ENCODE peak calls at places on chromosomes 2 and 18, in eight cellular contexts. H is activated T-helper 1 cell treated with anti-CD3 and anti-CD28 coated beads, Interleukin-12 subunit alpha, Interleukin-12 subunit beta, Interleukin-2, Interleukin-4 antibody, amounts not matched to agents 30 ng/mL and 10 ng/mL and 1 ng/mL, durations not matched to agents 14 hours and 24 hours and 36 hours; E is cardiac muscle cell; D is stimulated activated CD8-positive, alpha-beta memory T cell treated with anti-CD3 and anti-CD28 coated beads, Interleukin-15, amount 100 ng/mL, for 4 hours; O is amniotic stem cell; G is germinal center; M is HEK293T; S is SJSA1. U is an unnamed sample.

GRCh38 chr2:147843864-147844690 is 752 bp upstream of the ACVR2A start:
- DNase-seq in H (peak), E (peak), D (peak), O (peak), G (peak), M (peak), S (peak), U (peak)

GRCh38 chr18:13577091-13577697 is 149.2 kb downstream of the FAM210A start:
- DNase-seq in H (peak), E (no peak), D (no peak), O (no peak), G (peak), M (no peak), S (no peak), U (no peak)

GRCh38 chr2:177703159-177703558 is 310.6 kb downstream of the AGPS start:
- DNase-seq in H (no peak), E (no peak), D (no peak), O (no peak), G (no peak), M (no peak), S (no peak), U (no peak)

GRCh38 chr2:67346718-67347407 is 50.3 kb upstream of the ETAA1 start:
- DNase-seq in H (no peak), E (no peak), D (no peak), O (no peak), G (no peak), M (no peak), S (peak), U (no peak)

GRCh38 chr2:126803422-126803775 is 95.3 kb upstream of the TEX51 start:
- DNase-seq in H (no peak), E (no peak), D (no peak), O (no peak), G (no peak), M (no peak), S (no peak), U (no peak)

GRCh38 chr2:165560377-165560988 is 91.0 kb downstream of the CSRNP3 start:
- DNase-seq in H (no peak), E (no peak), D (no peak), O (no peak), G (no peak), M (no peak), S (no peak), U (no peak)

GRCh38 chr18:35635171-35635570 is 53.6 kb downstream of the GALNT1 start:
- DNase-seq in H (no peak), E (no peak), D (no peak), O (no peak), G (no peak), M (no peak), S (peak), U (no peak)

GRCh38 chr2:66233981-66234380 is 200.9 kb upstream of the MEIS1 start:
- DNase-seq in H (no peak), E (no peak), D (no peak), O (no peak), G (no peak), M (no peak), S (no peak), U (no peak)

GRCh38 chr2:229802785-229803184 is 88.4 kb upstream of the DNER start:
- DNase-seq in H (no peak), E (no peak), D (no peak), O (no peak), G (no peak), M (no peak), S (no peak), U (no peak)

GRCh38 chr2:164522561-164522981 is 98.7 kb downstream of the GRB14 start:
- DNase-seq in H (no peak), E (no peak), D (no peak), O (no peak), G (no peak), M (no peak), S (no peak), U (no peak)

GRCh38 chr2:237896941-237897340 is 37.5 kb downstream of the RAMP1 start:
- DNase-seq in H (no peak), E (no peak), D (no peak), O (no peak), G (no peak), M (no peak), S (no peak), U (no peak)

GRCh38 chr18:12767580-12768155 is 64.8 kb downstream of the PSMG2 start:
- DNase-seq in H (no peak), E (no peak), D (no peak), O (no peak), G (no peak), M (no peak), S (no peak), U (no peak)

GRCh38 chr2:137190411-137191190 is 425.3 kb downstream of the THSD7B start:
- DNase-seq in H (no peak), E (peak), D (no peak), O (no peak), G (no peak), M (no peak), S (no peak), U (no peak)

GRCh38 chr2:46227674-46228289 is 69.4 kb upstream of the EPAS1 start:
- DNase-seq in H (no peak), E (no peak), D (no peak), O (no peak), G (no peak), M (no peak), S (no peak), U (no peak)

GRCh38 chr2:118089015-118089800 is 937 bp downstream of the INSIG2 start:
- DNase-seq in H (peak), E (peak), D (no peak), O (no peak), G (peak), M (peak), S (peak), U (peak)

GRCh38 chr2:16325613-16326510 is 339.8 kb downstream of the CYRIA start:
- DNase-seq in H (no peak), E (no peak), D (no peak), O (no peak), G (no peak), M (no peak), S (no peak), U (no peak)

GRCh38 chr2:26067980-26068507 is 34.2 kb downstream of the RAB10 start:
- DNase-seq in H (no peak), E (no peak), D (no peak), O (no peak), G (no peak), M (no peak), S (no peak), U (no peak)

GRCh38 chr2:165787334-165787733 is 6.7 kb downstream of the GALNT3 start:
- DNase-seq in H (no peak), E (no peak), D (no peak), O (no peak), G (no peak), M (no peak), S (no peak), U (no peak)

GRCh38 chr2:36561223-36561944 is 36.6 kb downstream of the FEZ2 start:
- DNase-seq in H (no peak), E (no peak), D (no peak), O (peak), G (no peak), M (no peak), S (peak), U (peak)

GRCh38 chr2:241389697-241390096 is 33.6 kb downstream of the FARP2 start:
- DNase-seq in H (no peak), E (no peak), D (no peak), O (no peak), G (no peak), M (no peak), S (no peak), U (no peak)

U was measured in H54.